ENCODE peak calls at places on chromosomes 5 and 9, in seven cellular contexts. M is uterus, P is heart right ventricle, A is Panc1, X is BJ, Q is fibroblast of pulmonary artery, Y is foreskin fibroblast. S is an unnamed sample.

GRCh38 chr9:131398204-131398603 is 4.3 kb downstream of the PRRC2B start:
- DNase-seq in M (no peak), X (no peak), A (no peak), P (peak; percentile 19), Q (no peak), Y (no peak), S (no peak)

GRCh38 chr9:19464061-19464763 is 55.4 kb downstream of the ACER2 start:
- DNase-seq in Y (no peak), P (no peak), M (no peak), Q (no peak), X (no peak), A (no peak), S (peak; percentile 2)

GRCh38 chr9:116952434-116952805 is 265.3 kb downstream of the TRIM32 start:
- DNase-seq in P (no peak), M (no peak), Q (no peak), X (no peak), A (no peak), Y (no peak), S (no peak)

GRCh38 chr9:123544007-123544827 is 188.2 kb downstream of the CRB2 start:
- DNase-seq in P (no peak), Y (peak; percentile 67), A (peak; percentile 10), M (no peak), Q (peak; percentile 69), X (no peak), S (peak; percentile 45)

GRCh38 chr9:120161801-120162200 is 418.2 kb downstream of the CDK5RAP2 start:
- DNase-seq in M (no peak), P (no peak), Y (no peak), Q (no peak), A (no peak), X (no peak), S (no peak)

GRCh38 chr9:34518896-34519295 is 3.9 kb downstream of the ENHO start:
- DNase-seq in Y (no peak), A (no peak), M (no peak), Q (no peak), X (no peak), P (no peak), S (no peak)

GRCh38 chr9:87713278-87713989 is 12.5 kb upstream of the CTSL start:
- DNase-seq in P (peak; percentile 70), M (peak; percentile 92), Y (peak; percentile 100), X (peak; percentile 97), A (peak; percentile 81), Q (peak; percentile 99), S (peak; percentile 96)

GRCh38 chr5:52895070-52895469 is 94.1 kb upstream of the ITGA2 start:
- DNase-seq in M (no peak), A (no peak), Y (no peak), Q (no peak), X (no peak), P (no peak), S (no peak)

GRCh38 chr5:40915341-40915926 is 6.1 kb downstream of the C7 start:
- DNase-seq in A (no peak), X (no peak), P (no peak), M (no peak), Y (no peak), Q (peak; percentile 6), S (no peak)

GRCh38 chr5:95281211-95281610 is 3.7 kb downstream of the MCTP1 start:
- DNase-seq in M (no peak), P (no peak), Y (peak; percentile 26), X (no peak), Q (no peak), A (no peak), S (peak; percentile 23)

DNA sequence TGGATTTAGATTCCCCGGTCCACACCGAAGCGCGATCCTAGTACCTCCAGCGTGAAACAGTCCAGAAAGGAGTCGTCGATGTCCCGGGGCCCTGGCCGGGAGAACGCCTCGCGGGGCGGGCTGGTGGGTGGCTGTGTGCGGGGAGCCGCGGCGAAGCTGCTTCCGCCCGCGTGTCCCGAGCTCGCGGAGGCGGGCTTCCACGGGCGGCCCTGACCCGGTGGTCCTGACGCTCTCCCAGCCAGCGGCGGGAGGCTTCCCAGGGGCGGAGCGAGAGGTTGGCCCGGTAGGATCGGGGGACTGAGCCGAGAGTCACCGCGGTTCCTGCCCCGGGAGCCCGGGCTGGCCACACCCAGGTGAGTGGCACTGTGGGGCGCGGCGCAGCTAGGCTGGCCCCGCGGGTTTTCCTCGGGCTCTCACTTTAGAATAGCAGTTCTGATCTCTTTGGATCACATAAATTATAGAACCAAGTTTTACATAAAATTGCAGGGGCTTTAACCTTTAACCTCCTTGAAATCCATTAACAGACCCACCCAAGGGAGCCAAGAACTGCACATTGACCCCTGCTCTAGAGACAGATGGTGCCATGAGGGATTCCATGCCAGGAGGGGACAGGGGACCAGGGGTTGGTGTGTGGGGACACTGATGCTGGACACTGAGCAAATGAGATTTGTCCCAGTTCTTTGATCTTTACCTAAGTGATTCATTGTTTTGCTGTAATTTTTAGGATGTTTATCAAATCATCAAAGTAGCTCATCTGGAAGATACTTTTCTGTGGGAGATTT is 29.2 kb upstream of the IL31RA start:
- DNase-seq in Q (peak; percentile 3), Y (peak; percentile 52), A (no peak), P (peak; percentile 15), X (no peak), M (no peak), S (peak; percentile 13)
- H3K4me3 ChIP-seq in Q (peak overlapping the region; percentile 44), Y (peak overlapping the region; percentile 39), A (peak overlapping the region; percentile 57), P (peak overlapping the region; percentile 26), X (peak overlapping the region; percentile 9), M (no peak overlapping the region), S (peak overlapping the region; percentile 43)

DNA sequence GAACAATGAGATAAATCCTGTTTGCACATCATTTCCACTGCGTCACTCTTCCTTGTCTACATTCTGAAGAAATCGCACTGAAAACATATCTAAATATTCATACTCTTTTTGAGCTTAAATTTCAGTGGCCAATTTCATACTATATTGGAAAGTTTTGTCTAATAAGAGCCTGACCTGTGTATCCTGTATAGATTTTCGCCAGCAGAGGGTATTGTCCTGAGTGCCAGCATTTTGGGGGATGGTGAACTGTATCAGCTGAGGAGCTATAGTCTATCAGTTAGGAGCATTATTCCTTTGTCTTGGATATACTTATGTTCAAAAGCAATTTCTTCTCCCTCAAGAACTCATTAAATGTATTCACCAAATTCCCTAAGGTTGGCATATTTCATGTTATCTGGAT is 102.3 kb downstream of the SEMA6A start:
- DNase-seq in Y (no peak), Q (no peak), P (no peak), A (no peak), M (no peak), X (no peak), S (no peak)
- TF ChIP-seq CTCF in Y (no peak), Q (no peak), P (no peak), A (no peak), M (no peak), X (no peak), S (no peak)

GRCh38 chr5:180313677-180314076 is 21.8 kb upstream of the MAPK9 start:
- DNase-seq in X (no peak), A (no peak), M (no peak), Q (no peak), P (peak; percentile 75), Y (peak; percentile 74), S (no peak)
- H3K4me3 ChIP-seq in X (peak overlapping the region; percentile 9), A (no peak overlapping the region), M (peak overlapping the region; percentile 30), Q (no peak overlapping the region), P (no peak overlapping the region), Y (no peak overlapping the region), S (no peak overlapping the region)

DNA sequence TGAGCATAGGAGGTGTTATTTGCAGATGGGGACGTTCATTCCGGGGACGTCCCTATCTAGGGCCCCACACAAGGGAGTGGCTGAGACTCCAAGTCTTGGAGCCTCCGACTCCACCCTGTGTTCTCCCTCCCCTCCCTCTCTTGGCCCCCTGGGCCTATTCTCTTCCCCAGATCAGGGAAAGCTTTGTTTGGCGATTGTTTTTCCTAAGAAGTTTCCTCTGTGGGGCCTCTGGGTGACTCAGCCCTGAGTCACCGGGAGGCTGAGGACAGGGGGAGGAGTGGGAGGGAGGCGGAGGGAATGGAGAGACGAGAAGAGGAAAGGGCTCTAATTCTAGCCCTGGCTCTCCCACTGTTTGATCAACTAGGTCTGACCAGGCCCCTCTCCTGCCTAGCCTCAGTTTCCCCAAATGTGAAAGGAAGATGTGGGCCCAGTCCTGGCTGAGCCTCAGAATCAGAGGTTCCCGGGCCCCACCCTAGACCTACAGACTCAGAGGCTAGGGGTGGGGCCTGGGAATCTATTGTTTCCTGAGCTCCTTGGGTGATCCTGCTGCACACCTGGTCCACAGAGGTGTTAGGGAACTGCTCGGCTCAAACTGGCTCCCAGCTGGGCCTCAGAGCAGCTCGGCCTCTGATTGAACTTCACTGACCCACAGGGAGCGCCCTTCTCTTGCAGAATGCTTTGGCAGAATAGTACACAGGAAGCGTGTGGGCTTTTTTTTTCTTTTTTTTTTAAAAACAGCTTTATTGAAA is 19.2 kb downstream of the GSN start:
- DNase-seq in M (peak; percentile 90), Q (peak; percentile 97), P (peak; percentile 76), A (peak; percentile 81), X (peak; percentile 87), Y (peak; percentile 98), S (peak; percentile 99)
- TF ChIP-seq CTCF in M (no peak), Q (peak; percentile 8), P (peak; percentile 67), A (no peak), X (peak; percentile 38), Y (peak; percentile 18), S (peak; percentile 13)